ENCODE peak calls at places on chromosomes 16 and 17, in eight cellular contexts. F is adrenal gland; Y is HepG2; N is T-helper 2 cell; E is NCI-H345; J is activated T-cell treated with anti-CD3 and anti-CD28 coated beads, Interleukin-2, amount 50 U/mL, for 24 hours; Q is choroid plexus epithelial cell; Z is OCI-LY7. P is an unnamed sample.

GRCh38 chr17:60610481-60610880 is 10.5 kb downstream of the PPM1D start:
- DNase-seq in Z (no peak), F (no peak), Q (peak; percentile 67), N (no peak), J (no peak), Y (no peak), E (peak; percentile 51), P (no peak)

GRCh38 chr16:81163671-81164070 is 67.5 kb upstream of the GCSH start:
- DNase-seq in E (no peak), Y (no peak), J (no peak), Z (no peak), N (no peak), Q (no peak), F (no peak), P (no peak)

GRCh38 chr16:29314292-29314934 is 92.1 kb downstream of the NPIPB11 start:
- DNase-seq in J (no peak), Y (no peak), F (no peak), Q (no peak), E (no peak), N (no peak), Z (no peak), P (no peak)

GRCh38 chr16:23905027-23905426 is 69.2 kb downstream of the PRKCB start:
- DNase-seq in Y (no peak), J (no peak), F (no peak), N (no peak), Z (no peak), E (no peak), Q (peak; percentile 55), P (no peak)

GRCh38 chr16:21265104-21265825 is 12.8 kb downstream of the CRYM start:
- DNase-seq in Z (no peak), F (no peak), Y (no peak), J (no peak), Q (no peak), E (no peak), N (no peak), P (no peak)

GRCh38 chr16:86096850-86097249 is 197.9 kb downstream of the IRF8 start:
- DNase-seq in F (no peak), Q (no peak), Y (no peak), E (no peak), Z (no peak), N (no peak), J (no peak), P (no peak)

GRCh38 chr16:24801761-24802302 is 43.9 kb upstream of the SLC5A11 start:
- DNase-seq in N (no peak), Q (peak; percentile 46), F (no peak), Y (no peak), J (no peak), Z (no peak), E (no peak), P (no peak)

GRCh38 chr17:75917443-75918111 is 12.9 kb upstream of the MRPL38 start:
- DNase-seq in N (no peak), F (no peak), E (no peak), Q (no peak), J (no peak), Z (no peak), Y (no peak), P (no peak)

GRCh38 chr17:33436321-33436720 is 143.2 kb upstream of the ASIC2 start:
- DNase-seq in E (no peak), F (no peak), Q (peak; percentile 49), N (no peak), Z (no peak), J (no peak), Y (no peak), P (no peak)

GRCh38 chr16:25060920-25061319 is 45.8 kb upstream of the ARHGAP17 start:
- DNase-seq in Z (peak; percentile 85), J (no peak), F (no peak), Y (no peak), Q (peak; percentile 63), E (no peak), N (no peak), P (no peak)

GRCh38 chr17:79600613-79601221 is 10.1 kb downstream of the RBFOX3 start:
- DNase-seq in E (no peak), J (no peak), Y (no peak), N (no peak), Z (no peak), Q (no peak), F (no peak), P (no peak)

GRCh38 chr16:84647830-84648594 is at the start of gene KLHL36:
- DNase-seq in Y (no peak), J (peak; percentile 84), E (peak; percentile 55), N (peak; percentile 59), Q (peak; percentile 18), F (peak; percentile 44), Z (peak; percentile 67), P (peak; percentile 54)

GRCh38 chr16:56600398-56600999 is 7.9 kb upstream of the MT2A start:
- DNase-seq in N (no peak), E (peak; percentile 14), Z (peak; percentile 58), Q (peak; percentile 79), F (peak; percentile 55), Y (peak; percentile 59), J (no peak), P (no peak)

GRCh38 chr17:63041722-63042121 is 75.7 kb downstream of the TANC2 start:
- DNase-seq in F (no peak), E (peak; percentile 67), Q (no peak), N (no peak), Z (no peak), Y (no peak), J (no peak), P (no peak)

GRCh38 chr16:583815-584591 is 5.9 kb upstream of the RAB40C start:
- DNase-seq in J (no peak), N (no peak), Q (no peak), E (no peak), Y (no peak), F (no peak), Z (no peak), P (no peak)

GRCh38 chr16:79995315-79995714 is 394.8 kb upstream of the MAF start:
- DNase-seq in Q (no peak), Y (no peak), Z (no peak), J (no peak), E (no peak), F (no peak), N (no peak), P (no peak)

GRCh38 chr16:13634921-13635320 is 285.0 kb upstream of the ERCC4 start:
- DNase-seq in Q (no peak), N (no peak), Y (no peak), F (no peak), Z (no peak), J (no peak), E (no peak), P (no peak)

GRCh38 chr16:48434653-48435318 is 49.6 kb upstream of the SIAH1 start:
- DNase-seq in Q (peak; percentile 92), N (no peak), J (no peak), F (peak; percentile 30), E (no peak), Z (peak; percentile 53), Y (no peak), P (no peak)

GRCh38 chr17:47810200-47810821 is 11.3 kb downstream of the OSBPL7 start:
- DNase-seq in F (peak; percentile 70), Z (no peak), Y (peak; percentile 74), Q (peak; percentile 96), E (no peak), N (no peak), J (no peak), P (no peak)

GRCh38 chr17:80732268-80732667 is 187.6 kb downstream of the RPTOR start:
- DNase-seq in F (no peak), Z (no peak), Y (no peak), J (no peak), E (no peak), Q (peak; percentile 82), N (no peak), P (no peak)